ENCODE peak calls at places on chromosomes 2 and 18, in five cellular contexts. W is RPMI7951, T is A673, G is AG08396, A is Panc1. D is an unnamed sample.

GRCh38 chr2:128564551-128564950 is 245.9 kb upstream of the HS6ST1 start:
- DNase-seq in W (no peak), T (no peak), G (no peak), A (no peak), D (no peak)

GRCh38 chr18:3177902-3178687 is 41.7 kb downstream of the MYOM1 start:
- DNase-seq in W (peak), T (no peak), G (no peak), A (no peak), D (no peak)

GRCh38 chr2:28678944-28679343 is 72.7 kb upstream of the PPP1CB start:
- DNase-seq in W (no peak), T (no peak), G (no peak), A (no peak), D (no peak)

GRCh38 chr2:12982149-12982584 is 265.4 kb downstream of the TRIB2 start:
- DNase-seq in W (peak), T (peak), G (no peak), A (no peak), D (no peak)

GRCh38 chr2:29459445-29460179 is 344.4 kb downstream of the CLIP4 start:
- DNase-seq in W (peak), T (no peak), G (peak), A (no peak), D (no peak)

GRCh38 chr2:117832905-117833613 is 18.6 kb downstream of the DDX18 start:
- DNase-seq in W (peak), T (no peak), G (peak), A (no peak), D (no peak)

GRCh38 chr2:182301093-182301492 is 125.7 kb downstream of the PDE1A start:
- DNase-seq in W (no peak), T (peak), G (no peak), A (no peak), D (no peak)

GRCh38 chr2:210445116-210445707 is 31.3 kb downstream of the LANCL1 start:
- DNase-seq in W (peak), T (peak), G (peak), A (no peak), D (no peak)

GRCh38 chr2:3483227-3483985 is 35.9 kb downstream of the ADI1 start:
- DNase-seq in W (no peak), T (no peak), G (peak), A (no peak), D (no peak)

GRCh38 chr2:226649871-226650660 is 149.6 kb downstream of the IRS1 start:
- DNase-seq in W (peak), T (peak), G (peak), A (peak), D (peak)

GRCh38 chr18:40673150-40673549 is 1281.9 kb upstream of the PIK3C3 start:
- DNase-seq in W (no peak), T (no peak), G (no peak), A (no peak), D (no peak)

GRCh38 chr2:31378389-31378788 is 36.2 kb downstream of the XDH start:
- DNase-seq in W (no peak), T (no peak), G (no peak), A (no peak), D (no peak)

GRCh38 chr18:46877329-46877987 is 39.8 kb downstream of the PIAS2 start:
- DNase-seq in W (no peak), T (no peak), G (no peak), A (no peak), D (no peak)

GRCh38 chr2:188969236-188970032 is 4.7 kb upstream of the COL3A1 start:
- DNase-seq in W (peak), T (peak), G (peak), A (no peak), D (no peak)

GRCh38 chr2:234980476-234981187 is 28.8 kb downstream of the SH3BP4 start:
- DNase-seq in W (peak), T (no peak), G (no peak), A (no peak), D (peak)

GRCh38 chr2:240964854-240965295 is 33.5 kb upstream of the SNED1 start:
- DNase-seq in W (no peak), T (no peak), G (no peak), A (no peak), D (no peak)

GRCh38 chr2:177093384-177093783 is 119.2 kb upstream of the HNRNPA3 start:
- DNase-seq in W (no peak), T (no peak), G (no peak), A (no peak), D (no peak)

GRCh38 chr2:154403242-154403790 is 295.2 kb upstream of the KCNJ3 start:
- DNase-seq in W (no peak), T (no peak), G (no peak), A (no peak), D (no peak)

GRCh38 chr2:225735844-225736243 is 336.3 kb downstream of the NYAP2 start:
- DNase-seq in W (peak), T (peak), G (peak), A (peak), D (no peak)

GRCh38 chr2:65122313-65122712 is 7.6 kb downstream of the RAB1A start:
- DNase-seq in W (no peak), T (no peak), G (no peak), A (no peak), D (no peak)

GRCh38 chr2:183250061-183250460 is 125.8 kb downstream of the NUP35 start:
- DNase-seq in W (no peak), T (no peak), G (no peak), A (no peak), D (no peak)

GRCh38 chr2:120470041-120470716 is 124.2 kb downstream of the INHBB start:
- DNase-seq in W (peak), T (no peak), G (peak), A (no peak), D (no peak)

GRCh38 chr18:55786651-55787272 is 198.8 kb upstream of the TCF4 start:
- DNase-seq in W (peak), T (no peak), G (no peak), A (no peak), D (no peak)

GRCh38 chr2:20048488-20049443 is 2.7 kb downstream of the LAPTM4A start:
- DNase-seq in W (no peak), T (no peak), G (no peak), A (no peak), D (no peak)

GRCh38 chr18:48949051-48949605 is 1.6 kb downstream of the SMAD7 start:
- DNase-seq in W (peak), T (peak), G (no peak), A (no peak), D (peak)

GRCh38 chr18:13032173-13032572 is 41.0 kb downstream of the CEP192 start:
- DNase-seq in W (no peak), T (no peak), G (no peak), A (no peak), D (no peak)

GRCh38 chr2:221400411-221400810 is 171.7 kb downstream of the EPHA4 start:
- DNase-seq in W (no peak), T (no peak), G (no peak), A (no peak), D (no peak)

GRCh38 chr2:144348846-144349245 is 171.1 kb downstream of the ZEB2 start:
- DNase-seq in W (no peak), T (no peak), G (no peak), A (no peak), D (no peak)

GRCh38 chr2:237304763-237305514 is 109.0 kb downstream of the COL6A3 start:
- DNase-seq in W (peak), T (peak), G (peak), A (no peak), D (no peak)

GRCh38 chr18:62018034-62018760 is 125.4 kb upstream of the RNF152 start:
- DNase-seq in W (peak), T (peak), G (peak), A (no peak), D (no peak)

GRCh38 chr2:231017250-231017636 is 20.1 kb upstream of the C2orf72 start:
- DNase-seq in W (peak), T (peak), G (no peak), A (no peak), D (no peak)

GRCh38 chr2:62545261-62545660 is 39.3 kb upstream of the TMEM17 start:
- DNase-seq in W (no peak), T (no peak), G (no peak), A (no peak), D (no peak)

GRCh38 chr2:96891591-96892333 is 21.9 kb upstream of the SEMA4C start:
- DNase-seq in W (peak), T (no peak), G (peak), A (no peak), D (no peak)

D was measured in retina.